ENCODE peak calls at places on chromosomes 6 and 20, in four cellular contexts. R is activated CD4-positive, alpha-beta T cell treated with anti-CD3 and anti-CD28 coated beads, Interleukin-2, amount 10 ng/mL, durations not matched to agents 7 days and 5 days; T is GOT3; Y is Right ventricle myocardium superior. B is an unnamed sample.

GRCh38 chr20:12153616-12154015 is 235.9 kb downstream of the BTBD3 start:
- DNase-seq in R (no peak), T (no peak), Y (no peak), B (no peak)

GRCh38 chr6:42316981-42317380 is 99.3 kb upstream of the MRPS10 start:
- DNase-seq in R (no peak), T (no peak), Y (no peak), B (no peak)

GRCh38 chr6:29652198-29652584 is 4.7 kb upstream of the MOG start:
- DNase-seq in R (no peak), T (no peak), Y (no peak), B (no peak)

GRCh38 chr20:37757550-37757949 is 63.7 kb downstream of the CTNNBL1 start:
- DNase-seq in R (no peak), T (no peak), Y (no peak), B (no peak)

GRCh38 chr6:43614396-43614730 is 14.7 kb downstream of the GTPBP2 start:
- DNase-seq in R (no peak), T (no peak), Y (no peak), B (no peak)

GRCh38 chr6:45569210-45569945 is 191.6 kb upstream of the SUPT3H start:
- DNase-seq in R (no peak), T (no peak), Y (peak), B (no peak)

GRCh38 chr20:22684072-22684762 is 99.8 kb upstream of the FOXA2 start:
- DNase-seq in R (peak), T (peak), Y (peak), B (peak)

GRCh38 chr6:134720353-134721094 is 229.4 kb downstream of the ALDH8A1 start:
- DNase-seq in R (no peak), T (no peak), Y (no peak), B (no peak)

B was measured in small intestine.